ENCODE peak calls at places on chromosomes 4 and X, in six cellular contexts. N, Q, F, P, O and G are unnamed samples.

GRCh38 chrX:26070882-26071281 is 67.3 kb upstream of the MAGEB18 start:
- DNase-seq in N (no peak), Q (no peak), F (no peak), P (no peak), O (no peak), G (no peak)

GRCh38 chr4:10028910-10029309 is 7.6 kb upstream of the SLC2A9 start:
- DNase-seq in N (no peak), Q (no peak), F (no peak), P (no peak), O (no peak), G (no peak)

GRCh38 chr4:68577590-68577989 is 1.5 kb upstream of the UGT2B17 start:
- DNase-seq in N (no peak), Q (no peak), F (no peak), P (no peak), O (no peak), G (no peak)

GRCh38 chrX:67787196-67787595 is 243.4 kb downstream of the AR start:
- DNase-seq in N (no peak), Q (no peak), F (no peak), P (no peak), O (no peak), G (no peak)

GRCh38 chrX:50436797-50437196 is 33.8 kb downstream of the DGKK start:
- DNase-seq in N (no peak), Q (no peak), F (peak), P (no peak), O (no peak), G (no peak)

GRCh38 chr4:74410272-74410671 is 34.7 kb upstream of the AREG start:
- DNase-seq in N (peak), Q (no peak), F (no peak), P (no peak), O (no peak), G (no peak)

GRCh38 chr4:25779021-25779420 is 83.8 kb downstream of the SEL1L3 start:
- DNase-seq in N (peak), Q (no peak), F (no peak), P (no peak), O (no peak), G (no peak)

GRCh38 chrX:40423299-40423698 is 157.5 kb upstream of the ATP6AP2 start:
- DNase-seq in N (peak), Q (no peak), F (no peak), P (no peak), O (no peak), G (no peak)

GRCh38 chr4:147307896-147308680 is 172.8 kb upstream of the EDNRA start:
- DNase-seq in N (no peak), Q (no peak), F (no peak), P (no peak), O (no peak), G (no peak)

GRCh38 chr4:10283761-10284160 is 167.2 kb upstream of the WDR1 start:
- DNase-seq in N (no peak), Q (no peak), F (no peak), P (no peak), O (no peak), G (no peak)

GRCh38 chrX:318068-318738 is 393 bp downstream of the GTPBP6 start:
- DNase-seq in N (peak), Q (peak), F (peak), P (peak), O (peak), G (peak)

GRCh38 chr4:26087108-26087507 is 173.1 kb downstream of the SMIM20 start:
- DNase-seq in N (peak), Q (no peak), F (no peak), P (no peak), O (no peak), G (no peak)

GRCh38 chr4:8493484-8493883 is 52.9 kb downstream of the TRMT44 start:
- DNase-seq in N (no peak), Q (no peak), F (no peak), P (no peak), O (no peak), G (no peak)

GRCh38 chr4:118557298-118557851 is 127.8 kb upstream of the METTL14 start:
- DNase-seq in N (peak), Q (no peak), F (no peak), P (no peak), O (no peak), G (no peak)

GRCh38 chr4:46994007-46994405 is 625 bp upstream of the GABRA4 start:
- DNase-seq in N (no peak), Q (no peak), F (peak), P (no peak), O (no peak), G (no peak)

GRCh38 chr4:99390060-99390459 is 37.5 kb upstream of the ADH1C start:
- DNase-seq in N (peak), Q (no peak), F (no peak), P (no peak), O (no peak), G (no peak)

GRCh38 chr4:98659741-98660507 is 1.5 kb upstream of the TSPAN5 start:
- DNase-seq in N (peak), Q (no peak), F (peak), P (no peak), O (no peak), G (no peak)

GRCh38 chr4:111453216-111453615 is 692.0 kb upstream of the FAM241A start:
- DNase-seq in N (no peak), Q (no peak), F (no peak), P (no peak), O (no peak), G (no peak)

GRCh38 chrX:41482153-41482850 is 35.2 kb downstream of the NYX start:
- DNase-seq in N (no peak), Q (no peak), F (peak), P (no peak), O (no peak), G (no peak)

GRCh38 chr4:153341575-153342090 is 2.9 kb upstream of the MND1 start:
- DNase-seq in N (no peak), Q (no peak), F (peak), P (no peak), O (peak), G (peak)

GRCh38 chr4:122715221-122715620 is 17.3 kb upstream of the BBS12 start:
- DNase-seq in N (no peak), Q (no peak), F (no peak), P (no peak), O (no peak), G (no peak)

GRCh38 chr4:147829401-147830101 is 97.7 kb downstream of the ARHGAP10 start:
- DNase-seq in N (peak), Q (no peak), F (no peak), P (no peak), O (no peak), G (no peak)

GRCh38 chrX:109312757-109313156 is 169.1 kb downstream of the GUCY2F start:
- DNase-seq in N (no peak), Q (no peak), F (no peak), P (no peak), O (no peak), G (no peak)